ENCODE peak calls at places on chromosomes 5 and 9, in seven cellular contexts. U is Panc1, T is neural progenitor cell, S is Peyer's patch, X is AG04449, Q is tibial nerve, P is foreskin fibroblast. L is an unnamed sample.

GRCh38 chr5:154110781-154111180 is 72.0 kb downstream of the MFAP3 start:
- DNase-seq in X (no peak), P (peak), T (no peak), S (no peak), Q (no peak), U (no peak), L (no peak)

GRCh38 chr9:100352201-100352726 is 478 bp downstream of the TEX10 start:
- DNase-seq in X (no peak), S (peak), T (peak), U (no peak), P (peak), Q (peak), L (peak)

GRCh38 chr5:150116667-150117395 is 30.5 kb upstream of the CSF1R start:
- DNase-seq in U (no peak), Q (no peak), S (peak), X (no peak), P (peak), T (peak), L (no peak)

GRCh38 chr9:85630676-85631075 is 111.1 kb downstream of the AGTPBP1 start:
- DNase-seq in S (no peak), T (no peak), Q (no peak), X (no peak), P (no peak), U (no peak), L (no peak)

GRCh38 chr9:73370053-73370452 is 218.4 kb downstream of the ANXA1 start:
- DNase-seq in X (no peak), Q (no peak), U (no peak), P (no peak), T (no peak), S (no peak), L (no peak)

GRCh38 chr9:79694676-79695400 is 123.1 kb downstream of the TLE4 start:
- DNase-seq in Q (no peak), X (peak), P (peak), T (peak), U (no peak), S (no peak), L (peak)

GRCh38 chr5:32507738-32508434 is 63.3 kb upstream of the ZFR start:
- DNase-seq in P (peak), T (no peak), U (no peak), X (peak), S (no peak), Q (peak), L (no peak)

GRCh38 chr9:37100317-37100716 is 20.1 kb upstream of the ZCCHC7 start:
- DNase-seq in S (no peak), X (no peak), Q (no peak), U (no peak), P (no peak), T (peak), L (no peak)

GRCh38 chr9:19967567-19968459 is 179.0 kb upstream of the SLC24A2 start:
- DNase-seq in T (peak), X (no peak), Q (no peak), P (no peak), U (no peak), S (no peak), L (no peak)

GRCh38 chr9:98999152-98999525 is 55.4 kb downstream of the COL15A1 start:
- DNase-seq in P (no peak), T (no peak), Q (no peak), S (peak), X (no peak), U (no peak), L (no peak)

GRCh38 chr5:55173696-55174101 is 722 bp upstream of the CDC20B start:
- DNase-seq in X (no peak), U (no peak), S (no peak), P (no peak), Q (no peak), T (peak), L (no peak)

GRCh38 chr5:109105631-109106267 is 304.0 kb downstream of the PJA2 start:
- DNase-seq in Q (peak), X (peak), U (peak), S (no peak), T (peak), P (peak), L (no peak)

GRCh38 chr9:89165880-89166279 is 12.7 kb downstream of the SHC3 start:
- DNase-seq in P (no peak), Q (no peak), U (no peak), X (no peak), T (no peak), S (no peak), L (no peak)

GRCh38 chr9:137221477-137222111 is 446 bp downstream of the RNF208 start:
- DNase-seq in T (peak), X (no peak), U (no peak), S (no peak), P (no peak), Q (no peak), L (no peak)

GRCh38 chr9:76545191-76545590 is 86.2 kb downstream of the GCNT1 start:
- DNase-seq in X (no peak), P (no peak), U (no peak), Q (no peak), T (no peak), S (no peak), L (no peak)
- TF ChIP-seq CTCF in X (no peak), P (no peak), U (no peak), Q (no peak), T (no peak), S (no peak), L (no peak)

DNA sequence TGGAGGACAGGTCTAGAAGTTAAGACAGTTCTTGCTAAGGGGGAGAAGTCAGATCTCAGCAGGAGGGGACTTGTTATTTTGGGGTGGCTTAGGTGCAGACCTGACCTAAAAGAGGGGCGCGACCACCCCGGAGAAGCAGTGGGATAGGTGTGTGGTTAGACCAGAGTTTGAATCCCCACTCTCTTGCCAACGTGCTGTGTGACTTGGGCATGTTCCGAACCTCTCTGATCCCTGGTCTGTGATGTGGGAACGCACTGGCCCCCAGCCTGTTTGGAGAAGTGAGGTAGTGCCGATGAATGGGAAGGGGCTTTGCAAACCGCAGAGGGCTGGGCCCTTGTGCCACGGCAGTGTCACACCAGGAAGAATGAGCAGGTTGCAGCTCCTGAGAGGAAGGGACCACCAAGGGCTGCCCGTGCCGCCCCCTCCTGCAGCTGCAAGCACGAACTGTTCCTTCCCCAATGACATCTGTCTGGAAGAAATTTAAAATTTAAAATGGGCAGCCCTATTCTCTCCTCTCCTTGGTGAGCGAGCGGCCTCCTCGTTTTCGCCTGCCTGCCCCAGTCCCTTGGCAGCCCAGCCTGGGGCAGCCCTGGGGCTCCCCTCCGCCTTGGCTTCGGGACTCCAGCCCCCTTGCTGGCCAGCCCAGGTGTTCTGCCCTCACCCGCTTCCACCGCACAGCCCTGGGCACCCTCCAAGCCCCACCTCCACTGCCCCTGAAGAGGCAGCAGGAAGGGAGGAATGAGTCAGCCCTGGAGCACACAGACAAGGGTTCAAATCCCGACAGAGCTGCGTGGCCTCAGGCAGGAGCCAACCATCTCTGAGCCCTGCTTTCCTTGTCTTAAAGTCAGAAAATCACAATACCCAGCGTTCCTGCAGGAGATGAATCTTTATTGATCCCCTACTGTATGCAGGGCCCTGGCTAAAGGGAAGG is 1.6 kb downstream of the FIBCD1 start:
- DNase-seq in Q (no peak), P (no peak), T (no peak), S (no peak), X (no peak), U (no peak), L (no peak)
- H3K4me3 ChIP-seq in Q (no peak), P (no peak), T (peak), S (no peak), X (peak), U (no peak), L (no peak)

GRCh38 chr5:58341485-58341884 is 118.4 kb downstream of the PLK2 start:
- DNase-seq in S (no peak), U (no peak), Q (no peak), P (no peak), X (no peak), T (no peak), L (no peak)

GRCh38 chr5:58330781-58331180 is 129.1 kb downstream of the PLK2 start:
- DNase-seq in T (no peak), U (no peak), Q (no peak), P (no peak), S (no peak), X (no peak), L (no peak)

GRCh38 chr5:58334035-58334434 is 125.9 kb downstream of the PLK2 start:
- DNase-seq in U (no peak), S (no peak), P (no peak), Q (no peak), T (no peak), X (no peak), L (no peak)

DNA sequence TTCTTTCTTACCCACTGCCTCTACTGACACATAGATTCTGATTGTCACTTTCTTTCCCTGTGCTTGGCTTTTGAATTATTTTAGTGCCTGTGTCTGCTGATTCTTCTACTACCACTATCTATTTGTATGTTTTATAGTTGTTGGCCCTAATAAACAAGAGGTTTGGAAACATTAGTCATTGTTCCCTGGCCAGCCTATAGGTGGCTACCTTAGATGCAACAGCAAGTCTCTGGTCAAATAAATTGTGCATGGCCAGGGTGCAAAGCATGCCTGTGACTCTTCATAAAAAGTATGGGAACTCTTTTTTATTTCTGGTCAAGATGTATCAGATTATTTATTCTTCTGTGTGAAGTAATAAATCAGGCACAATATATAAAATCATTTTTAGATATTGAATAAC is 124.4 kb downstream of the PLK2 start:
- DNase-seq in T (no peak), S (no peak), U (no peak), X (no peak), Q (no peak), P (peak), L (no peak)
- TF ChIP-seq CTCF in T (no peak), S (no peak), U (peak), X (no peak), Q (no peak), P (peak), L (no peak)

GRCh38 chr9:84620338-84620737 is 49.2 kb upstream of the NTRK2 start:
- DNase-seq in T (no peak), S (no peak), Q (no peak), U (no peak), P (no peak), X (no peak), L (no peak)
- H3K4me3 ChIP-seq in T (no peak), S (no peak), Q (no peak), U (no peak), P (no peak), X (no peak), L (no peak)

GRCh38 chr9:6237267-6237666 is 21.7 kb downstream of the IL33 start:
- DNase-seq in Q (no peak), S (no peak), X (no peak), T (no peak), U (no peak), P (no peak), L (no peak)
- TF ChIP-seq CTCF in Q (no peak), S (no peak), X (no peak), T (no peak), U (no peak), P (no peak), L (no peak)

GRCh38 chr9:129697956-129698757 is 32.7 kb downstream of the PRRX2 start:
- DNase-seq in U (no peak), S (peak), P (peak), Q (peak), T (peak), X (no peak), L (no peak)

GRCh38 chr9:129696803-129697110 is 31.3 kb downstream of the PRRX2 start:
- DNase-seq in P (no peak), U (no peak), T (no peak), Q (no peak), X (no peak), S (no peak), L (no peak)

GRCh38 chr9:129694265-129694664 is 28.8 kb downstream of the PRRX2 start:
- DNase-seq in T (no peak), P (peak), U (no peak), X (no peak), S (no peak), Q (no peak), L (no peak)

GRCh38 chr9:129695870-129696269 is 30.4 kb downstream of the PRRX2 start:
- DNase-seq in U (no peak), T (no peak), Q (no peak), X (no peak), P (no peak), S (no peak), L (no peak)

DNA sequence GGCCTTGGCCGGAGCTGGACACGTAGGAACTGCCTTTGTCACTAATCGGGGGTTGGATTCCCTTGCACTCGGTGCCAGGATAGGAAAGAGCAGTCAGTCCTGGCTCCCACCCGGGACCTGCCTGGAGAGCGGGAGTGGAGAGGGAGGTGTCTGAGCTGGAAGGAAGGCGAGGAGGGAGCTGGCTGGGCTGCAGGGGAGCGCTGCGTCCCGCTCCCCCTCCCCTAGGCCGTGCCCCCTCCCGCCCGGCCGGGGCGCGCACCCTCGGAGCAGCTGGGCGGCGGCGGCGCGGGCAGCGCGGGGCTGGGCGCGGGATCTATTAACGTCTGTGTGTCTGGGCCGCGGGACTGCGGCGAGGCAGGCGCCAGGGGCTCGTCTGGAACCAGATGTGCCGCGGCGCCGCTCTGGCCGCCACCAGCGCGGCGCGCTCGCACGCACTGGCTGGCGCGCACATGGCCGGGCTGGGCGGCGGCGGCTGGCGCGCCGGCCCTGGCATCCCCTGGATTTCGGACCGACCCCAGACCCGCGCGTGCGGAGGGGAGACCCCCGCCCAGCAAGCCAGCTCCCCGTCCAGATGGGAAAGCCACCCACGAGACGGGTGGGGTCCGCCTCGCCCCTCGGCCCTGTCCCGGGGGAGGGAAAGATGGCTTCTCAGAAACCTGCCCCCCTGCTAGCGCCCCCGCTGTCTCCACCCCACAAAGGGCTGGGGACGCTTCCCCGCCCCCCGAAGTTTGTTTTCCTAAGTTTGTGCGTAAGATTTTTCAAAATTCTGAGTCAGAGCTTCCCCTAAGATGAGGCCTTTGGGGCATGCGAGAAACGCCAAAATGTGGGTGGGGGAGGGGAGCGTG is 31.9 kb downstream of the PRRX2 start:
- DNase-seq in T (peak), U (no peak), S (no peak), Q (peak), P (peak), X (no peak), L (no peak)
- H3K4me3 ChIP-seq in T (peak), U (peak), S (no peak), Q (peak), P (peak), X (peak), L (no peak)

DNA sequence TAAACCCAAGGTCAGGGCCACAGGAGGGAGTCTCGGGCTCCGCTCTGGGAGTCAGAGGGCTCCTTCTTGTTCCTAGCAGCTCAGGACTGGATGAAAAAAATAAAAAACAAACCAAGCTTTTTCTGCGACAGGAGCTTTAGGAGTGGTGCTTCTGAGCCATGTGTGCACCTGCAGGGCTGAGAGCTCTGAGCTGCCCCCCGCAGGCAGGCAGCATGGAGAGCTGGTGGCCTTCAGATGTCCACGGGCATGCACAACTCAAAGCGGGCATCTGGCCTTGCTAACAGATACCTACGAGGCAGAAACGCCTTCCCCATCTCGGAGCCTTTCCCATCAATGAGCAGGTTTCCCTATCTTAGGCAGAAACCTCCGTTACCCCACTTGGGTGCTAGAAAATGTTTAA is 28.5 kb downstream of the DBH start:
- DNase-seq in X (no peak), U (no peak), P (no peak), T (no peak), Q (no peak), S (no peak), L (no peak)
- TF ChIP-seq CTCF in X (no peak), U (no peak), P (no peak), T (no peak), Q (no peak), S (no peak), L (no peak)

GRCh38 chr5:77953374-77953773 is 177.2 kb upstream of the TBCA start:
- DNase-seq in Q (no peak), X (no peak), T (no peak), S (no peak), U (no peak), P (no peak), L (no peak)
- H3K4me3 ChIP-seq in Q (no peak), X (no peak), T (no peak), S (no peak), U (no peak), P (no peak), L (no peak)

GRCh38 chr5:177403194-177403825 is 2.8 kb upstream of the PFN3 start:
- DNase-seq in T (peak), X (no peak), Q (no peak), S (peak), U (no peak), P (peak), L (peak)
- TF ChIP-seq CTCF in T (no peak), X (no peak), Q (no peak), S (no peak), U (no peak), P (no peak), L (no peak)